ENCODE peak calls at places on chromosomes 3 and 15, in four cellular contexts. A is K562, B is GM12878, E is HepG2. X is an unnamed sample.

GRCh38 chr3:5115506-5116162 is 6.5 kb upstream of the ARL8B start:
- DNase-seq in A (no peak), B (no peak), E (no peak), X (no peak)

GRCh38 chr3:126208618-126209256 is 28.4 kb upstream of the ALDH1L1 start:
- DNase-seq in A (no peak), B (no peak), E (peak), X (no peak)

GRCh38 chr3:38662544-38662943 is 13.1 kb upstream of the SCN5A start:
- DNase-seq in A (no peak), B (no peak), E (peak), X (peak)

GRCh38 chr3:64003589-64003988 is 19.7 kb downstream of the PSMD6 start:
- DNase-seq in A (no peak), B (no peak), E (no peak), X (no peak)

GRCh38 chr3:126998320-126998719 is 15.4 kb downstream of the PLXNA1 start:
- DNase-seq in A (no peak), B (no peak), E (no peak), X (no peak)

GRCh38 chr3:66722675-66723074 is 221.9 kb upstream of the LRIG1 start:
- DNase-seq in A (no peak), B (no peak), E (no peak), X (no peak)

GRCh38 chr3:143203848-143204247 is 84.3 kb downstream of the CHST2 start:
- DNase-seq in A (no peak), B (no peak), E (no peak), X (no peak)

GRCh38 chr3:185153861-185154629 is 1.2 kb upstream of the C3orf70 start:
- DNase-seq in A (no peak), B (no peak), E (peak), X (peak)

GRCh38 chr15:43127752-43128151 is 5.6 kb upstream of the TMEM62 start:
- DNase-seq in A (no peak), B (no peak), E (peak), X (no peak)

GRCh38 chr15:44261007-44261706 is 27.4 kb upstream of the GOLM2 start:
- DNase-seq in A (no peak), B (no peak), E (peak), X (peak)

GRCh38 chr3:58171126-58171525 is 39.6 kb downstream of the DNASE1L3 start:
- DNase-seq in A (no peak), B (no peak), E (no peak), X (no peak)

GRCh38 chr3:58173670-58174472 is 36.9 kb downstream of the DNASE1L3 start:
- DNase-seq in A (peak), B (no peak), E (peak), X (peak)

GRCh38 chr3:58175098-58175428 is 35.7 kb downstream of the DNASE1L3 start:
- DNase-seq in A (no peak), B (no peak), E (no peak), X (no peak)

GRCh38 chr3:58175429-58176184 is 35.2 kb downstream of the DNASE1L3 start:
- DNase-seq in A (no peak), B (no peak), E (peak), X (no peak)

DNA sequence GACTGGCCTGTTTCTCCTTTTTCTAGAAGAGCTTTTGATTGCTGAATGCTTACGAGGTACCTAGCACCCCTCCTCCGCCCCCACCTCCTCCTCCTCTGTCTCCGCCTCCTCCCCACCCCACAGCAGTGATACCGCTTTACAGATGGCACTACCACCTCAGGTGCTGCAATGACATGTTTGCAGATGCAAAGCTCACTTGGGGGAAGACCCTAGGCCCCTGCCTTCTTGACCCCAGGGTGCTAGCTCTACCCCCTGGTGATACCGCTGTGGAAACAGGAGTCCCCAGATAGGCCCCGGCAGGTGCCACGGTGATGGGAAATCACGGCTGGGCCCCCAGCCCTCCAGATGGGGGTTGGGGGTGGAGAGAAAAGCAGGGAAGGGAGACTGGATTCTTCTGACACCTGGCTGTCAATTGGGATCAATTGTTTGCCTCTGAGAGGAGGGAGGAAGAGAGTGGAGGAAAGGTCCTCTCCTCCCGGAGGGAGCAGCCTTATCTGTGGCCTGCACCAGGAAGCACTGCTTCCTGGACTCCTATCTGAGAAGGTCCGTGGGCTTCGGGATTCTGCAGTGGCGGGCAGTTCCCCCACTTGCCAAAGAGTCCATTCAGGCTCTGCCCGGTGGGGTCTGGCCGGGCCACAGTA is 37.6 kb downstream of the DNASE1L3 start:
- DNase-seq in A (peak), B (no peak), E (peak), X (no peak)
- TF ChIP-seq CBFB in A (no peak), B (no peak), E (no peak), X (no peak)

GRCh38 chr3:73236867-73237266 is 175.4 kb downstream of the EBLN2 start:
- DNase-seq in A (no peak), B (no peak), E (no peak), X (no peak)

GRCh38 chr3:73235768-73236167 is 174.3 kb downstream of the EBLN2 start:
- DNase-seq in A (no peak), B (no peak), E (no peak), X (no peak)
- TF ChIP-seq ETV6 in A (no peak), B (no peak), E (no peak), X (no peak)

GRCh38 chr3:105811518-105812193 is 57.2 kb downstream of the CBLB start:
- DNase-seq in A (no peak), B (no peak), E (no peak), X (no peak)

GRCh38 chr3:105809204-105809893 is 59.5 kb downstream of the CBLB start:
- DNase-seq in A (no peak), B (no peak), E (peak), X (no peak)

GRCh38 chr3:105812194-105812586 is 56.6 kb downstream of the CBLB start:
- DNase-seq in A (no peak), B (no peak), E (no peak), X (no peak)

DNA sequence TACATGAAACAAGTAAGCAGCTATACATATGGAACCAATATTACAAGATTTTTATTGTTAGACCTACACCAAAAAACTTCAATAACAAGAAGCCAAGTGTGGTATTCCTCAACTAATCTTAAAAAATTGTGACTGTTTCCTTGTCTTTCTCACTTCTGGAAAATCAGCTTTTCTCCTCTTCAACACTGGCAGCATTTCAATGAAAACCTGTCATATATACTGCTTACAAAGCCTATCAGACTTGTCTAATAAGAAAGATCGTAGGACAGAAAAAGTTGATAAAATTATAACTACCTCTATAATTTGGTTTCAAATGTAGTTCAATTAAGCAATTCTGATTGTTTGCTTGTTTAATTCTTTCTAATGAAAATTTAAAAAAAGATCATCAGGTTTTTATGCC is 55.1 kb downstream of the CBLB start:
- DNase-seq in A (no peak), B (no peak), E (no peak), X (no peak)
- TF ChIP-seq CBFB in A (no peak), B (no peak), E (no peak), X (no peak)

GRCh38 chr3:197125601-197126000 is 96.0 kb upstream of the MELTF start:
- DNase-seq in A (no peak), B (no peak), E (no peak), X (no peak)
- TF ChIP-seq ETV6 in A (no peak), B (no peak), E (no peak), X (no peak)

GRCh38 chr15:67782592-67782991 is 42.7 kb upstream of the SKOR1 start:
- DNase-seq in A (no peak), B (no peak), E (no peak), X (no peak)

GRCh38 chr15:67784856-67785430 is 40.4 kb upstream of the SKOR1 start:
- DNase-seq in A (no peak), B (no peak), E (no peak), X (no peak)

GRCh38 chr15:67784057-67784781 is 41.1 kb upstream of the SKOR1 start:
- DNase-seq in A (no peak), B (peak), E (no peak), X (no peak)

GRCh38 chr15:67781907-67782559 is 43.3 kb upstream of the SKOR1 start:
- DNase-seq in A (no peak), B (no peak), E (no peak), X (no peak)

DNA sequence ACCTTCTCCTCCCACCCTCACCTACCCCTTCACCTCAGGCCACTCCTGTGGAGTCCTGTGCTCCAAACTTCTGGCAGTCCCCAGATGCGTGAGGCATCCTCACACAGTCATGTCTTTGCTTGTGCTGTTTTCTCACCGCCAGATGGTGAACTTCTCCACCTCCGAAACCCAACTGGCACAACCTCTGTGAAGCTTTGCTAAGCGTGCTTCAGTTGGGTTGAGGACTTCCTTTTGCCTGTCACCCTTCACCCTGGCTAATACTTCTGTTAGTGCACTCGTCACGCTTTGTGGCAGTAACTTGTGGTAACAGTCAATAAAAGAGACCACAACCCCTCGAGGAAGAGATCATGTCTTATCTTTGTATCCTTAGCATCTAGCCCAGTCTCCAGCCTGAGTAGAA is 42.0 kb upstream of the SKOR1 start:
- DNase-seq in A (no peak), B (peak), E (no peak), X (no peak)
- TF ChIP-seq CBFB in A (no peak), B (peak), E (no peak), X (no peak)

GRCh38 chr3:136518102-136518501 is 234.1 kb downstream of the STAG1 start:
- DNase-seq in A (no peak), B (no peak), E (no peak), X (no peak)

GRCh38 chr3:136516095-136516494 is 236.1 kb downstream of the STAG1 start:
- DNase-seq in A (no peak), B (no peak), E (peak), X (no peak)

GRCh38 chr3:136512391-136512790 is 239.8 kb downstream of the STAG1 start:
- DNase-seq in A (no peak), B (no peak), E (no peak), X (no peak)

DNA sequence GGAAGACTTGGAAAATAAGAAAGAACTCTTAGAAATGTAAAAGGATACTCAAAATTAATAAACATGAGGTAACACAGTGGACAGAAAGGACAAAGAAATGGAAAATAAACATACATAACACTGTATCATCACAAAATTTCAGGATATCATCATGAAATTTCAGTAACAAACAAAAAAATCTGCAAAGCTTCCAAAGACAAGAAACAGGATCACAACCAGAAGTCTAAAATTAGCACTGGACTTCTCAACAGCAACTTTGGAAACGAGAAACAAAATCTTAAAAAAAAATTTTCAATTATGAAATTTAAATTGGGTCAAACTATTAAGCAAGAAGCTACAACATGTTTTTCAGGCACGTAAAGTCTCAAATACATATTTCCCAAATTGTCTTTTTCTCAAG is 238.8 kb downstream of the STAG1 start:
- DNase-seq in A (no peak), B (no peak), E (no peak), X (no peak)
- TF ChIP-seq ETV6 in A (no peak), B (no peak), E (no peak), X (no peak)

DNA sequence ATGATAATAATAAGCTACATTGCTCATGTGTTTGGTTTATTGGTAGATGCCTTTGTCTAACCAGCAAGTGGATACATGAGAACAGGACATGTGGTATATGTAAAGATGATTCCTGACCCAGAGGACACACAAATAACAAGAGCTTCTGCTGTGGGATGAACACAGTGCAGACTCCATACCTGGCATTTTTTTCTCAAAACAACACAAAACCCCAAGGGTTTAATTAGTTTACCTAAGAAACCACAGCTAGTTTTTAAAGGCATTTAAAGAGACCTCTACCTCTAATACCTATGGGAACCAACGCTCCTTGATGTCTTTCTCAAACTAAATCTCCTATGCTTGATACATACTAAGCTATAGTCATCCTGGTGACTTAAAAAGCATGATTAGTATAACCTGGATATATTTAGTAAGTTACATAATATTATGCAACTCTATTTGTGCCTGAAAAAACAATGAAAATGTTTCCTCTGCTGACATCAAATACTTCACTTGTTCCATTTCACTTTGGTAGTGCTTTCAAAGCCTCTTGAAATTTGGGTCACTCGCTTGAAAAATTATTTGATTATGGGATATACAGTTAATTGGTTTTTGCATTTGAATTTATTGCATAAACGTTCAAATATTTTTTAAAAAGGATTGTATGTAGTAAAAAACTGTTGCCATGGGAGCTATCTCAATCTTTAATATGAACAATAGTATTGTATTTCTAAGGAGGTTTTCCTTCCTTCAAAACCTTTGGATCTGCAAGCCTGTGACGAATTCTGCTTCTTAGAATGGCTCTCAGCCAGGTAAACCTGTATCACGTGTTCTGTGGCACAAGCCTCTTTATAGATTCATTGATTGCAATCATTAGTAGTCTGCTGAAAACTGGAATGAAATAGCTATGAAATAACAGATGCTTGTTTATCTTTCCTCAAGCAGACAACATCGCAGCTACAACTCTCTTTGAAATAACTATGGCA is 233.0 kb upstream of the KCNMB2 start:
- DNase-seq in A (no peak), B (no peak), E (no peak), X (no peak)
- TF ChIP-seq CBFB in A (no peak), B (no peak), E (no peak), X (no peak)

GRCh38 chr3:17585561-17586325 is 156.7 kb downstream of the TBC1D5 start:
- DNase-seq in A (no peak), B (no peak), E (no peak), X (no peak)

GRCh38 chr3:17581421-17582080 is 160.9 kb downstream of the TBC1D5 start:
- DNase-seq in A (no peak), B (no peak), E (no peak), X (no peak)

GRCh38 chr3:17580901-17581300 is 161.5 kb downstream of the TBC1D5 start:
- DNase-seq in A (no peak), B (no peak), E (no peak), X (no peak)

GRCh38 chr3:17584066-17584465 is 158.4 kb downstream of the TBC1D5 start:
- DNase-seq in A (no peak), B (no peak), E (no peak), X (no peak)

DNA sequence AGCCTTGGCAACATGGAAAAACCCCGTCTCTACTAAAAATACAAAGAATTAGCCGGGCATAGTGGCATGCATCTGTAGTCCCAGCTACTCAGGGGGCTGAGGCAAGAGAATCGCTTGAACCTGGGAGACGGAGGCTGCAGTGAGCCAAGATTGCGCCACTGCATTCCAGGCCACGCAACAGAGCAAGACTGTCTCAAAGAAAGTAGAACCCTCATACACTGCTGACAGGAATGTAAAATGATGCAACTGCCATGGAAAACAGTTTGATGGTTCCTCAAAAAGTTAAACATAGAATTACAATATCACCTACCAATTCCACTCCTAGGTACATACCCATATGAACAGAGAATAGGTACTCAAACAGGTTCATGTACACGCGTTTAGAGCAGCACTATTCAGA is 158.9 kb downstream of the TBC1D5 start:
- DNase-seq in A (no peak), B (no peak), E (no peak), X (no peak)
- TF ChIP-seq ETV6 in A (no peak), B (no peak), E (no peak), X (no peak)

DNA sequence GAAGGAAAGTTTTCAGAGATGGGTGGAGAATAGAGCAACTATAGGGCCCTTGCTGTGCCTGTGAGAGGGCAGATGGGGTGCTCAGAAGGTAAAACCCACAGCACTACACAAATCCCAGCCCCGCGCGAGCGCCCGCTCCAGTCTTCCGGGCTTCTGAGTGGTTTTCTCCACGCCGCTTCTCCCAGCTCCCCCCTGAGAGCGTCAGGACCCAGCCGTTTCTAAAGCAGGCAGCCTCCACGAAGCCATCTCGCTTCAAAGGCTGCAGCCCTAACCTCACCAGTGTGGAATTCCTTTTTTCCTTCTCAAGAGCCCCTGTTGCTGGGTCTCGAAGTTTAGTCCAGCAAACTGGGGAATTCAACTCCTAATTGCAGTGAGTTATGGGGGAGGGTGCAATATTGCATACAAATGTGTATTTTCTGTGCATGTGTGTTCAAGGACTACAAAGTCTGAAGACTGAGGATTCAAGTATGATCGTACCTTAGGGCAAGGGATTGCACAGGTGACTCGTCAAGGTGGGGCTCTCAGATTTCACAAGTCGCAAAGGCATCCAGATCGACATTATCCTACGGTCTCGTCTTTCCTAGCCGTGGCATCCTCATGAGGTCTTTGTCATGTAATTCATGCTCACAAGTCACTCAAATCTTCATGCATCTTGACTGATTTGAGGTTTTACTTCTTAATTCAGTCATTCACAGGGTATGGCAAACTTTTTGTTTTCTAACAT is 191.6 kb upstream of the HES1 start:
- DNase-seq in A (no peak), B (no peak), E (no peak), X (no peak)
- TF ChIP-seq CBFB in A (no peak), B (no peak), E (no peak), X (no peak)

GRCh38 chr15:71443538-71443937 is 328.3 kb downstream of the THSD4 start:
- DNase-seq in A (peak), B (no peak), E (peak), X (peak)

GRCh38 chr15:71444032-71444810 is 328.9 kb downstream of the THSD4 start:
- DNase-seq in A (no peak), B (no peak), E (no peak), X (no peak)

GRCh38 chr15:71437404-71437803 is 322.1 kb downstream of the THSD4 start:
- DNase-seq in A (no peak), B (no peak), E (no peak), X (no peak)

GRCh38 chr15:71437919-71438318 is 322.6 kb downstream of the THSD4 start:
- DNase-seq in A (no peak), B (no peak), E (no peak), X (no peak)

GRCh38 chr15:71440479-71441071 is 325.3 kb downstream of the THSD4 start:
- DNase-seq in A (no peak), B (peak), E (peak), X (no peak)
- TF ChIP-seq ETV6 in A (no peak), B (no peak), E (no peak), X (no peak)

X was measured in WTC11.